ENCODE peak calls at places on chromosome 21, in six cellular contexts. One of them, this sample, is unnamed.
A peak's percentile ranks its signal among the peaks of the same experiment; 100 is the strongest.

GRCh38 chr21:46428987-46429710 is 29.5 kb upstream of the DIP2A start:
- DNase-seq in SK-N-SH: no peak
- DNase-seq in ovary: no peak
- DNase-seq in sigmoid colon: no peak
- DNase-seq in upper lobe of left lung: no peak
- DNase-seq in H1: no peak
- DNase-seq in this sample: no peak

GRCh38 chr21:26683996-26684395 is 110.9 kb upstream of the CYYR1 start:
- DNase-seq in sigmoid colon: no peak
- DNase-seq in H1: no peak
- DNase-seq in ovary: no peak
- DNase-seq in SK-N-SH: no peak
- DNase-seq in upper lobe of left lung: no peak
- DNase-seq in this sample: no peak

GRCh38 chr21:45421846-45422775 is 17.1 kb downstream of the COL18A1 start:
- DNase-seq in upper lobe of left lung: peak; percentile 76
- DNase-seq in H1: no peak
- DNase-seq in ovary: peak; percentile 36
- DNase-seq in SK-N-SH: no peak
- DNase-seq in sigmoid colon: peak; percentile 54
- DNase-seq in this sample: no peak

GRCh38 chr21:45876381-45877159 is 105.0 kb upstream of the COL6A1 start:
- DNase-seq in sigmoid colon: peak; percentile 62
- DNase-seq in SK-N-SH: peak; percentile 90
- DNase-seq in ovary: no peak
- DNase-seq in upper lobe of left lung: peak; percentile 57
- DNase-seq in H1: no peak
- DNase-seq in this sample: no peak

GRCh38 chr21:33761104-33762036 is 119.1 kb downstream of the ITSN1 start:
- DNase-seq in sigmoid colon: no peak
- DNase-seq in SK-N-SH: no peak
- DNase-seq in upper lobe of left lung: no peak
- DNase-seq in ovary: peak; percentile 35
- DNase-seq in H1: no peak
- DNase-seq in this sample: no peak

GRCh38 chr21:17461582-17461981 is 51.3 kb upstream of the CXADR start:
- DNase-seq in upper lobe of left lung: no peak
- DNase-seq in sigmoid colon: no peak
- DNase-seq in SK-N-SH: no peak
- DNase-seq in H1: no peak
- DNase-seq in ovary: no peak
- DNase-seq in this sample: no peak

GRCh38 chr21:25735895-25736597 is 1.3 kb downstream of the GABPA start:
- DNase-seq in H1: no peak
- DNase-seq in sigmoid colon: no peak
- DNase-seq in upper lobe of left lung: no peak
- DNase-seq in ovary: no peak
- DNase-seq in SK-N-SH: no peak
- DNase-seq in this sample: no peak

GRCh38 chr21:46243865-46244490 is 15.4 kb upstream of the LSS start:
- DNase-seq in upper lobe of left lung: no peak
- DNase-seq in ovary: no peak
- DNase-seq in SK-N-SH: no peak
- DNase-seq in sigmoid colon: no peak
- DNase-seq in H1: no peak
- DNase-seq in this sample: no peak

GRCh38 chr21:28193189-28193588 is 799.5 kb downstream of the LTN1 start:
- DNase-seq in H1: no peak
- DNase-seq in upper lobe of left lung: no peak
- DNase-seq in SK-N-SH: no peak
- DNase-seq in sigmoid colon: no peak
- DNase-seq in ovary: no peak
- DNase-seq in this sample: no peak

GRCh38 chr21:46375560-46376230 is 51.7 kb downstream of the PCNT start:
- DNase-seq in SK-N-SH: no peak
- DNase-seq in sigmoid colon: peak; percentile 51
- DNase-seq in ovary: no peak
- DNase-seq in upper lobe of left lung: no peak
- DNase-seq in H1: no peak
- DNase-seq in this sample: no peak

GRCh38 chr21:45644041-45644906 is 749 bp downstream of the PCBP3 start:
- DNase-seq in sigmoid colon: no peak
- DNase-seq in SK-N-SH: peak; percentile 77
- DNase-seq in H1: no peak
- DNase-seq in upper lobe of left lung: peak; percentile 92
- DNase-seq in ovary: peak; percentile 52
- DNase-seq in this sample: no peak

GRCh38 chr21:17514124-17514481 is 1.3 kb downstream of the CXADR start:
- DNase-seq in sigmoid colon: no peak
- DNase-seq in ovary: no peak
- DNase-seq in H1: peak; percentile 41
- DNase-seq in upper lobe of left lung: no peak
- DNase-seq in SK-N-SH: no peak
- DNase-seq in this sample: no peak

GRCh38 chr21:45932922-45933502 is 48.6 kb upstream of the COL6A1 start:
- DNase-seq in ovary: no peak
- DNase-seq in H1: no peak
- DNase-seq in sigmoid colon: no peak
- DNase-seq in SK-N-SH: no peak
- DNase-seq in upper lobe of left lung: no peak
- DNase-seq in this sample: no peak

GRCh38 chr21:20999567-21000169 is 1.5 kb downstream of the NCAM2 start:
- DNase-seq in SK-N-SH: peak; percentile 62
- DNase-seq in upper lobe of left lung: no peak
- DNase-seq in H1: no peak
- DNase-seq in ovary: no peak
- DNase-seq in sigmoid colon: no peak
- DNase-seq in this sample: no peak

GRCh38 chr21:32994305-32994704 is 31.4 kb upstream of the OLIG2 start:
- DNase-seq in H1: no peak
- DNase-seq in upper lobe of left lung: no peak
- DNase-seq in SK-N-SH: peak; percentile 24
- DNase-seq in ovary: no peak
- DNase-seq in sigmoid colon: no peak
- DNase-seq in this sample: no peak

GRCh38 chr21:34204021-34204420 is 130.6 kb downstream of the MRPS6 start:
- DNase-seq in H1: no peak
- DNase-seq in ovary: no peak
- DNase-seq in sigmoid colon: no peak
- DNase-seq in SK-N-SH: no peak
- DNase-seq in upper lobe of left lung: no peak
- DNase-seq in this sample: no peak

GRCh38 chr21:45087022-45087823 is 12.8 kb downstream of the ADARB1 start:
- DNase-seq in ovary: no peak
- DNase-seq in SK-N-SH: no peak
- DNase-seq in upper lobe of left lung: no peak
- DNase-seq in H1: no peak
- DNase-seq in sigmoid colon: no peak
- DNase-seq in this sample: no peak

GRCh38 chr21:27033467-27033866 is 66.6 kb upstream of the ADAMTS5 start:
- DNase-seq in H1: no peak
- DNase-seq in ovary: no peak
- DNase-seq in SK-N-SH: no peak
- DNase-seq in sigmoid colon: no peak
- DNase-seq in upper lobe of left lung: no peak
- DNase-seq in this sample: no peak

GRCh38 chr21:45228171-45228641 is 59.5 kb downstream of the POFUT2 start:
- DNase-seq in sigmoid colon: peak; percentile 80
- DNase-seq in SK-N-SH: no peak
- DNase-seq in upper lobe of left lung: no peak
- DNase-seq in H1: no peak
- DNase-seq in ovary: no peak
- DNase-seq in this sample: no peak

GRCh38 chr21:44845418-44846200 is 27.7 kb upstream of the SUMO3 start:
- DNase-seq in upper lobe of left lung: peak; percentile 93
- DNase-seq in SK-N-SH: peak; percentile 92
- DNase-seq in ovary: peak; percentile 60
- DNase-seq in sigmoid colon: peak; percentile 79
- DNase-seq in H1: peak; percentile 61
- DNase-seq in this sample: peak; percentile 65

GRCh38 chr21:28338906-28339305 is 653.8 kb downstream of the LTN1 start:
- DNase-seq in ovary: no peak
- DNase-seq in sigmoid colon: no peak
- DNase-seq in H1: no peak
- DNase-seq in upper lobe of left lung: no peak
- DNase-seq in SK-N-SH: no peak
- DNase-seq in this sample: no peak

GRCh38 chr21:32807717-32808380 is 36.3 kb upstream of the PAXBP1 start:
- DNase-seq in sigmoid colon: no peak
- DNase-seq in H1: no peak
- DNase-seq in ovary: no peak
- DNase-seq in upper lobe of left lung: no peak
- DNase-seq in SK-N-SH: no peak
- DNase-seq in this sample: no peak

GRCh38 chr21:46059195-46059594 is 38.7 kb upstream of the COL6A2 start:
- DNase-seq in SK-N-SH: no peak
- DNase-seq in sigmoid colon: peak; percentile 65
- DNase-seq in H1: no peak
- DNase-seq in ovary: peak; percentile 39
- DNase-seq in upper lobe of left lung: no peak
- DNase-seq in this sample: no peak

GRCh38 chr21:46639489-46640386 is 4.3 kb downstream of the PRMT2 start:
- DNase-seq in sigmoid colon: no peak
- DNase-seq in H1: no peak
- DNase-seq in ovary: no peak
- DNase-seq in upper lobe of left lung: no peak
- DNase-seq in SK-N-SH: peak; percentile 44
- DNase-seq in this sample: no peak

DNA sequence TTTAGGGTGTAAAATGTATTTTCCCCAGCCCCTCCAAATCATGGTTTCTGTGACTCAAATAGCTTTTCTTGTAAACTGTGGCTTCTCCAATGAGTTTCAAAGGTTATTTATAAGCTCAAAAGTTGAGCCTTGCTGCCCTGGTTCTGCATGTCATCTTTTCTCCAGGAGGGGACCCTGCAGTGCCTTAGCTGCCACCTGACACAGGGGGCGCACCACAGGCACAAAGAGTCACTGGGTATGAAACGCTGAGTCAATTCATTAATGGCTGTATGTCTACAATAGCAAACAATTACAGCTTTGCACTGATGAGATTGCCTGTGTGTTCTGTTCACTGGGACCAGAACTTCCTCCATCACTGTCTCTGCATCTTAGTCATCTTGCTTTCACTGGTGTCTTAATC is 100.8 kb downstream of the PCP4 start:
- DNase-seq in SK-N-SH: no peak
- DNase-seq in H1: no peak
- DNase-seq in ovary: no peak
- DNase-seq in sigmoid colon: no peak
- DNase-seq in upper lobe of left lung: no peak
- DNase-seq in this sample: no peak
- TF ChIP-seq CTCF in SK-N-SH: no peak
- TF ChIP-seq CTCF in H1: peak; percentile 66
- TF ChIP-seq CTCF in ovary: no peak
- TF ChIP-seq CTCF in sigmoid colon: no peak
- TF ChIP-seq CTCF in upper lobe of left lung: no peak
- TF ChIP-seq CTCF in this sample: no peak

DNA sequence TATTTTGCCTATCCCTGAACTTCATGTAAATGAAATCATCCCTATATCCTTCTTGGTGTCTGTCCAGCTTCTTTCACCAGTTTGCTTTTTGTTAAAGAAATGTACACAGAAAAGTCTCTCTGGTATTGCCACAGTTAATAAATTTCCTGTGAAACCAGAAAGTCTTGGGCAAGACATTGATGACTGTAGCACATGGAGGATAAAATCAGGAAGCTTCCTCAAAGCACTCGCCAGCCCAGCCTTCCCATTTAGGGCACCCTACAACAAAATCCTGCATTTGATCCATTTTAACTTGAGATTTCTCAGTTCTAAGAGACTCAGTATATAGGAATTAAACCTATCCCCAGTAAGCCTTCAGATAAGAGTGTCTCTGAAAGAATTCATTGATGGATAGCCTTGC is 153.3 kb downstream of the GRIK1 start:
- DNase-seq in H1: no peak
- DNase-seq in SK-N-SH: no peak
- DNase-seq in ovary: no peak
- DNase-seq in sigmoid colon: no peak
- DNase-seq in upper lobe of left lung: no peak
- DNase-seq in this sample: no peak
- TF ChIP-seq EP300 in H1: no peak
- TF ChIP-seq EP300 in SK-N-SH: no peak
- TF ChIP-seq EP300 in ovary: no peak
- TF ChIP-seq EP300 in sigmoid colon: no peak
- TF ChIP-seq EP300 in upper lobe of left lung: no peak
- TF ChIP-seq EP300 in this sample: no peak

DNA sequence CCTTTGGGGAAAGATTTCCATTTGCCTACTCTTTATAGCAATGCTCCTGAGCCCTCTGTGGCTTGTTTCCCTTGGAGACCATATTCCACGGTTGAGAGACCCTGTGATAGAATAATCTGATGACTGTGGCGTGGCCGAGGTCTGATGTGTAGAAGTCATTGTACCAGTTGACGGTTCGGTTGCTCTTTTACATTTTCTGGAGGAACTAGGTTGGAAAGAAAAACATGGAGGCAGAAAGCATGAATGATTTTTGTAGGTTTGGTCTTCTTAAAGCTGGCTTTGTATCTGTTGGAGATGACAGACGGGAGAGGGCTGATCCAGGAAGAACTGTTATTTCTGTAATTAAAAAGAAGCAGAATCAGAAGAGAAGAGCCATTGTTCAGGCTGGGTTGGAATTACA is 305.8 kb upstream of the NRIP1 start:
- DNase-seq in SK-N-SH: no peak
- DNase-seq in sigmoid colon: no peak
- DNase-seq in ovary: no peak
- DNase-seq in H1: no peak
- DNase-seq in upper lobe of left lung: no peak
- DNase-seq in this sample: no peak
- H3K36me3 ChIP-seq in SK-N-SH: no peaks in the 10 kb centered on the region
- H3K36me3 ChIP-seq in sigmoid colon: no peaks in the 10 kb centered on the region
- H3K36me3 ChIP-seq in ovary: no peaks in the 10 kb centered on the region
- H3K36me3 ChIP-seq in H1: no peaks in the 10 kb centered on the region
- H3K36me3 ChIP-seq in upper lobe of left lung: no peaks in the 10 kb centered on the region
- H3K36me3 ChIP-seq in this sample: no peaks in the 10 kb centered on the region

DNA sequence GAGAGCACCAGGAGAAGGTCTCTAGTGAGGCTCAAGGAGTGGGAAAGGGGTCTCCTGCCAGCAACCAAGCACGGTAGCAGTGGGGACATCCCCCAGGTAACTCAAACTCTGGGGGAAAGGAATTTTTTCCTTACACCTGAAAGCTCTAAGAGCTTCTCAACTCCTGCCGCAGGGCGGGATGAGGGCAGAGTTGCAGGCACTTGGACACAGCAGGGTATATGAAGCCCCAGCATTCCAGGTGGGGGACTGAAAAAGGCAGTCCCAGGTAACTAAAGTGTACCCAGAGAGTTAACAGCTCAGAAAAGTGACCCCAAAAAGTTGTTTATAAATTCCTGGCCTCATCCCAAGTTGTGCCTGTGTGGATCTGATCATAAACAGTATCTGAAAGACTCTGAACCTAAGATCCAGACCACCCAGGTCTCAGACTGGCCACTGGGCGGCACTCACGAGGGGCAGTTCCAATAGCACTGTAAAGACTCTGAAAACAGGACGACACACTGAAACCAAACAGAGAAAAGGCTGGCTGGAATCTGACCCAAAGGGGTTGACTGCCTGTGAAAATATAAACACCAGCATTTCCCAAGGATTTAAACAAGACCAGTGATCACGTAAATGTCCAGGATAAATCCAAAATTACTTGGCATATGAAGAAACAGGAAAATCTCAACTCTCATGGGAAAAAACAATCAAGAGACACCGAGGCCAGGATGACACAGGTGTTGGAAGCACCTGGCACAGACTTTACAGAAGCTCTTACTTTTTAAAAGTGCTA is 47.5 kb downstream of the HSF2BP start:
- DNase-seq in H1: peak; percentile 19
- DNase-seq in upper lobe of left lung: no peak
- DNase-seq in sigmoid colon: peak; percentile 85
- DNase-seq in ovary: peak; percentile 84
- DNase-seq in SK-N-SH: peak; percentile 73
- DNase-seq in this sample: peak; percentile 78
- TF ChIP-seq CTCF in H1: peak; percentile 72
- TF ChIP-seq CTCF in upper lobe of left lung: peak; percentile 62
- TF ChIP-seq CTCF in sigmoid colon: peak; percentile 76
- TF ChIP-seq CTCF in ovary: peak; percentile 60
- TF ChIP-seq CTCF in SK-N-SH: peak; percentile 82
- TF ChIP-seq CTCF in this sample: no peak

This sample was measured in stomach.